ENCODE peak calls at places on chromosome 5, in eight cellular contexts. A is mucosa of descending colon; S is astrocyte of the spinal cord; O is IMR-90; V is hypothalamus; G is GM12865; Y is EL; U is stimulated activated CD4-positive, alpha-beta T cell treated with anti-CD3 and anti-CD28 coated beads, Interleukin-12 subunit alpha, Interleukin-12 subunit beta, amount 100 ng/mL, for 4 hours. L is an unnamed sample.

GRCh38 chr5:36161317-36161716 is 9.4 kb downstream of the SKP2 start:
- DNase-seq in A (no peak), S (no peak), O (no peak), V (no peak), G (no peak), Y (no peak), U (no peak), L (no peak)

GRCh38 chr5:39586185-39586584 is 161.4 kb upstream of the DAB2 start:
- DNase-seq in A (no peak), S (no peak), O (no peak), V (no peak), G (no peak), Y (no peak), U (no peak), L (no peak)

GRCh38 chr5:76690704-76691469 is 25.0 kb upstream of the F2R start:
- DNase-seq in A (no peak), S (peak; percentile 77), O (peak; percentile 72), V (no peak), G (no peak), Y (peak; percentile 72), U (no peak), L (peak; percentile 21)

GRCh38 chr5:169978744-169979143 is 1.6 kb downstream of the INSYN2B start:
- DNase-seq in A (no peak), S (peak; percentile 22), O (no peak), V (no peak), G (no peak), Y (no peak), U (no peak), L (peak; percentile 28)

GRCh38 chr5:72434781-72435437 is 72.3 kb downstream of the ZNF366 start:
- DNase-seq in A (no peak), S (no peak), O (no peak), V (no peak), G (no peak), Y (no peak), U (no peak), L (peak; percentile 20)

GRCh38 chr5:92800360-92800759 is 780.7 kb downstream of the NR2F1-AS1 start:
- DNase-seq in A (no peak), S (peak; percentile 72), O (peak; percentile 89), V (no peak), G (no peak), Y (peak; percentile 59), U (no peak), L (no peak)

GRCh38 chr5:73182282-73182681 is 9.3 kb downstream of the TMEM174 start:
- DNase-seq in A (no peak), S (no peak), O (no peak), V (no peak), G (no peak), Y (no peak), U (no peak), L (no peak)

GRCh38 chr5:1479066-1479465 is 33.8 kb upstream of the SLC6A3 start:
- DNase-seq in A (no peak), S (no peak), O (no peak), V (no peak), G (no peak), Y (no peak), U (no peak), L (no peak)

GRCh38 chr5:69189162-69190086 is at the start of gene CENPH:
- DNase-seq in A (peak; percentile 91), S (peak; percentile 92), O (peak; percentile 88), V (peak; percentile 83), G (peak; percentile 90), Y (peak; percentile 94), U (peak; percentile 84), L (peak; percentile 97)